ENCODE peak calls at places on chromosomes 3 and 15, in five cellular contexts. Y is suprapubic skin, U is upper lobe of left lung, S is GM12864, V is epithelial cell of esophagus. I is an unnamed sample.

GRCh38 chr3:189419022-189419421 is 212.2 kb upstream of the TP63 start:
- DNase-seq in U (no peak), V (no peak), S (no peak), Y (no peak), I (no peak)

GRCh38 chr3:140922634-140923033 is 19.0 kb upstream of the SLC25A36 start:
- DNase-seq in U (no peak), S (no peak), Y (no peak), V (peak), I (no peak)

GRCh38 chr3:32176989-32177701 is 61.3 kb upstream of the CMTM8 start:
- DNase-seq in Y (no peak), S (peak), V (peak), U (no peak), I (no peak)

GRCh38 chr3:70090322-70090913 is 90.9 kb downstream of the SAMMSON start:
- DNase-seq in U (no peak), S (no peak), V (peak), Y (no peak), I (no peak)

GRCh38 chr3:174620138-174620537 is 239.0 kb upstream of the NAALADL2 start:
- DNase-seq in Y (no peak), V (peak), U (no peak), S (no peak), I (no peak)

GRCh38 chr15:69034352-69034751 is 19.9 kb downstream of the NOX5 start:
- DNase-seq in S (no peak), V (peak), U (no peak), Y (no peak), I (no peak)

GRCh38 chr3:33105341-33105943 is 8.4 kb upstream of the CRTAP start:
- DNase-seq in S (no peak), V (no peak), U (no peak), Y (no peak), I (no peak)

GRCh38 chr3:15646924-15647511 is 45.5 kb downstream of the BTD start:
- DNase-seq in Y (peak), V (peak), S (no peak), U (no peak), I (no peak)

GRCh38 chr15:67542192-67542461 is 376 bp upstream of the MAP2K5 start:
- DNase-seq in S (no peak), V (no peak), U (no peak), Y (no peak), I (no peak)

GRCh38 chr3:112303811-112304325 is 9.9 kb upstream of the SLC9C1 start:
- DNase-seq in U (no peak), Y (no peak), S (no peak), V (peak), I (no peak)

GRCh38 chr3:84666468-84666867 is 292.3 kb upstream of the CADM2 start:
- DNase-seq in S (no peak), V (no peak), Y (no peak), U (no peak), I (no peak)

GRCh38 chr3:189286188-189286587 is 114.4 kb downstream of the TPRG1 start:
- DNase-seq in U (no peak), Y (no peak), V (no peak), S (no peak), I (no peak)

GRCh38 chr3:138051946-138052802 is 42.2 kb downstream of the CLDN18 start:
- DNase-seq in S (no peak), U (no peak), Y (no peak), V (peak), I (no peak)

GRCh38 chr15:81820236-81820635 is 225.6 kb downstream of the MEX3B start:
- DNase-seq in S (no peak), Y (no peak), U (no peak), V (peak), I (no peak)

GRCh38 chr15:74964794-74965193 is 8.2 kb upstream of the RPP25 start:
- DNase-seq in Y (no peak), S (no peak), V (peak), U (no peak), I (no peak)

GRCh38 chr3:113495035-113495434 is 19.9 kb downstream of the SPICE1 start:
- DNase-seq in S (no peak), Y (no peak), U (no peak), V (peak), I (no peak)

GRCh38 chr3:18295171-18295920 is 129.8 kb downstream of the SATB1 start:
- DNase-seq in Y (no peak), U (no peak), V (peak), S (peak), I (no peak)

GRCh38 chr3:73029321-73029796 is 32.1 kb upstream of the EBLN2 start:
- DNase-seq in S (no peak), Y (no peak), V (peak), U (no peak), I (no peak)

GRCh38 chr15:74791667-74792066 is 9.8 kb downstream of the CSK start:
- DNase-seq in U (no peak), Y (no peak), V (no peak), S (no peak), I (no peak)

GRCh38 chr15:71701808-71702207 is 108.5 kb upstream of the NR2E3 start:
- DNase-seq in U (no peak), Y (no peak), V (no peak), S (no peak), I (no peak)

GRCh38 chr3:124700880-124701684 is 29.2 kb upstream of the UMPS start:
- DNase-seq in Y (no peak), V (no peak), S (no peak), U (no peak), I (no peak)

GRCh38 chr15:62895905-62896316 is 146.6 kb upstream of the TPM1 start:
- DNase-seq in V (peak), Y (no peak), U (no peak), S (no peak), I (no peak)

GRCh38 chr15:69462030-69462492 is 9.4 kb downstream of the RPLP1 start:
- DNase-seq in Y (peak), S (no peak), V (no peak), U (peak), I (no peak)

DNA sequence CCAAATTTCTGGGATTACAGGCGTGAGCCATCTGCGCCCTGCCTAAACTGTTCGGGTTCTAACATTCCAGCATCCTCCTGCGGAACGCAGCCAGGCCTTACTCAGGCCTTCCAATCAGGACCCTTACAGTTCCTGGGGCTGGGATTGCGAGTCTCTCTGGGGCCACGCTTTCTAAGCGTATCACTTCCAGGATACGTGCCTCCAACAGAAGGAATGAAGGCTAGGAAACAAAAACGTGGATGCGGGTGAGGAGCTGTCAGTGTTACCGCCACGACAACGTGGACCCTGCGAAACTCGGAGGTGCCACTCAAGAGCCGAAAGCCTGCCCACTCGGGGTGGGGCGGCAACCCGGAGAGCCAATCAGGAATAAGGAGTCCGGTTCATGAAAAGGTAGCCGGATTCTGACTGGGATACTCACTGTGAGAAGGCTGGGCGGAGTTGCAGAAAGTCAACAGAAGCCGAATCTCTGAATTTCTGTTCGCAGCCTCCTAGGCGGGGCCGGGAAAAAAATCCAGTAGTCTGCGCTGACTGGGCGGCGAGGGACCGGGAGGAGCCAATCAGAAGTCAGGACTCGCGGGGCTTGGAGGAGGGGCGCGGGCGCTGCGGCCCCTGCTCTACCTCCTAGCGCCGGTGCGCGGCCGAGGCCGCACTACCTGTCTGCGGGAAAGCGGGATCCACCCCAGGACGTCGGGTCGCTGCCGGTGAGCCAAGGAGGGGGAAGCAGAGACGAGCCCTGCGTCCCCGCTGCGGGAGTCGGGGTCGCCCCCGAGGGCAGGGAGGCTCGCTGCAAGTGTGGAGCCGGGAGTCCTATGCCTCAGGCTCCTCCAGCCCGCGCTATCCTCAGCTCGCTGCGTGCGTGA is at the start of gene HYKK:
- DNase-seq in S (peak), U (peak), Y (peak), V (peak), I (peak)
- TF ChIP-seq CTCF in S (peak), U (peak), Y (no peak), V (no peak), I (no peak)

DNA sequence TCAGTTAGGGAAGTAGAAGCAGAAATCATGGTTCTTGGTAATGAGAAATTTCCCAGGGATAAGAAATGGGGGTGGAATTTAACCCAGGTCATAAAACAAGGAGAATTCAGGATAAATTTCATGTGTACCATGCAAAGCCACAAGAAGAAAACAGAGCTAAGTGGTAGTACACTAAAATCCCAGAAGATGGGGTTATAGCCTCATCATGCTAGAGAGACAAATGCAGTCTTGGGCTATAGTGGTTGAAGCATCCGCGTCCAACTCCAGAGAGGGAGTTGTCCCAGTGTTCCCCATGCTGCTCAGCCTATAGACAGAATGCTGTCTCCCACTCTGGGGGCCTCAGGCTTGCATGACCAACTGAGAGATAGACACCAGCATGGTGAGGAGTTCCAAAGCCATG is 36.2 kb upstream of the CLRN1 start:
- DNase-seq in U (no peak), S (no peak), V (peak), Y (no peak), I (no peak)
- TF ChIP-seq CTCF in U (no peak), S (no peak), V (peak), Y (no peak), I (no peak)

DNA sequence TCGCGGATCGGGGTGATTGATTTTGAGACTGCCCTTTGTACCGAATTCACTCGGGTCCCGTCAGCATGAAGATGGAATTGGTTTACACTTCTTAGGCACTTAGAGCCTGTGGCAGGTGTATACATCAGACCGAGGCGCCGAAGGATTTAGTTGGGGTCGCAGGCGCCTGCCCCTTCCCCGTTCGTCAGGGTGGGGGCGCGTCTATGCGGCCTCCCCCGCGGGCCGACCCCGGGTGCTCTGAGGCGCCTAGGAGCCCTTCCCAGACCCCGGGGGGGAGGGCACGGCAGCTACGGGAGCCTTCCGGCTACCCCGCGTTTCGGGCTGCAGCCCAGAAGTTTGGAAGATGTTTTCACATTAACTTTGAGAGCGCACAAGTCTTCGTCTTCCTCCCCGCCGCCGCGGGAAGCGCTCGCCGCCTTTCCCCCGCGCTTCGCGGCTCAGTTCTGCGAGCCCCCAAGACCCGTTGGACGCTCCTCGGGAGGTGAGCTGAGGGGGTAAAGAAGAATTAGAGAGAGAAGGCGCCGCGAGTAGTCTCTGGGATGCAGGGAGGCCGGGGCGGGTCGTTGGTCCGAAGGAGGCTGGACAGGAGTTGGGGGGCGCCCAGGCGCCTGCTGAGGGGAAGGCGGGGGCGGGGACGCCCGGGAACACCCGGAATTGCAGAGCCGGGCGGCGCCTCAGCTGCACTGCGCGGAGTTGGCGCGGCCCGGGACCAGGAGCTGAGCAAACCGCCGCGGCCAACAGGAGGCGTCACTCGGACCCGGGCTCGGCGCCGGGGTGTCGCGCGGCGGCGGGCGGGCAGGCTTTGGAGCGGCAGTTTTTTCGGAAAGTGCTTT is 737 bp downstream of the TIPARP start:
- DNase-seq in Y (peak), S (no peak), V (peak), U (peak), I (peak)
- TF ChIP-seq CTCF in Y (peak), S (peak), V (no peak), U (peak), I (peak)

DNA sequence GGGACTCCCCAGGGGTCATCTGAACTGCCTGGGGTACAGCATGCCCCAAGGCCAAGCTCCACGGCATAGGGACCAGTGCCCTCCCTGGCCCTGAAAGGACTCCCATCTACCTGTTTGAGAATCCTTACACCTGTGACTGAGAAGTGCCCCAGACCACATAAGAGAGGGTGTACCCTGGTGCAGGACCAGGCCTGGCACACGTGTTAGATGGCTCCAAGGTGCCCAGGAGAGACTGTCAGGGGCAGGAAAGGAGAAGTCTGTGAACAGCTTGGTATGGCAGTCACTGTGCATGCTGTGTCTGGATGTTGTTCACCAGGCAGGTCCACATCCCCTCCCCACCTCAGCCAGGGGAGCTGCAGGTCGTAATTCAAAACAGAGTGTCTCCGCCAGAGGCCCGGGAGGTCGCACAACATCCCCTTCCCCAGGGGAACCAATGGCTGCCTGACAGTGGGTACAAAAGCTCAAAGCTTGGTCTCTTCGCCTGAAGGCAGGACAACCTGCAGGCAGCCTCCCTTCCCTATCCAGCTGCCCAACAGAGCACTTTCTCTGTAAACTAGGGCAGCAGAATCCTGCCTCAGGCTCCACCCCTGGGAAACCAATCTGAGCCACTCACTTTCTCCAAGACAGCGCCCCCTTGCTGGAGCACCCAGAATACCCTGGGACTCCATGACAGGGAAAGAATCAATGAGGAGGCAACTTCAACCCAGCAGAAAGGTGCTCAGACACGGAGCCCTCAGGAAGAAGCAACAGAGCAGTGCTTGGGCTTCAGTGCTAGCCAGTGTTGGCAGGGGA is 3.9 kb downstream of the NUP210 start:
- DNase-seq in V (no peak), Y (no peak), S (no peak), U (no peak), I (no peak)
- TF ChIP-seq CTCF in V (no peak), Y (no peak), S (peak), U (no peak), I (no peak)